ENCODE peak calls at places on chromosomes 4 and X, in seven cellular contexts. Y is thyroid gland, Z is lower leg skin, U is HFF-Myc, A is NB4, G is right lobe of liver, E is fibroblast of mammary gland. D is an unnamed sample.

GRCh38 chr4:24794916-24795665 is at the start of gene SOD3:
- DNase-seq in Y (peak), Z (peak), U (no peak), A (no peak), G (peak), E (peak), D (peak)

GRCh38 chr4:8039290-8039689 is 99.6 kb upstream of the AFAP1 start:
- DNase-seq in Y (peak), Z (no peak), U (no peak), A (no peak), G (no peak), E (no peak), D (no peak)

GRCh38 chr4:148060264-148061138 is 328.6 kb downstream of the ARHGAP10 start:
- DNase-seq in Y (no peak), Z (no peak), U (no peak), A (no peak), G (no peak), E (no peak), D (no peak)

GRCh38 chr4:18842431-18842830 is 820.9 kb upstream of the LCORL start:
- DNase-seq in Y (no peak), Z (no peak), U (no peak), A (no peak), G (no peak), E (no peak), D (no peak)

GRCh38 chr4:155629183-155629825 is 37.3 kb upstream of the GUCY1A1 start:
- DNase-seq in Y (no peak), Z (no peak), U (peak), A (no peak), G (no peak), E (peak), D (peak)

GRCh38 chrX:107716045-107716684 is 59.4 kb downstream of the TSC22D3 start:
- DNase-seq in Y (no peak), Z (peak), U (no peak), A (peak), G (no peak), E (no peak), D (no peak)

GRCh38 chr4:70372760-70373159 is 10.2 kb upstream of the SMR3B start:
- DNase-seq in Y (no peak), Z (no peak), U (no peak), A (no peak), G (no peak), E (no peak), D (no peak)

GRCh38 chr4:7663075-7663541 is 228.4 kb upstream of the PSAPL1 start:
- DNase-seq in Y (no peak), Z (no peak), U (no peak), A (peak), G (no peak), E (no peak), D (no peak)

GRCh38 chrX:53133400-53133799 is 39.5 kb downstream of the KANTR start:
- DNase-seq in Y (no peak), Z (no peak), U (no peak), A (no peak), G (no peak), E (no peak), D (no peak)

GRCh38 chr4:175927121-175927520 is 115.1 kb upstream of the GPM6A start:
- DNase-seq in Y (no peak), Z (no peak), U (no peak), A (no peak), G (no peak), E (no peak), D (no peak)

GRCh38 chr4:88382621-88383020 is 4.0 kb downstream of the HERC6 start:
- DNase-seq in Y (no peak), Z (no peak), U (no peak), A (no peak), G (no peak), E (no peak), D (no peak)

GRCh38 chr4:107034982-107035710 is 967 bp downstream of the DKK2 start:
- DNase-seq in Y (peak), Z (peak), U (no peak), A (no peak), G (no peak), E (peak), D (no peak)

GRCh38 chr4:17120761-17121160 is 222.3 kb upstream of the LDB2 start:
- DNase-seq in Y (no peak), Z (no peak), U (no peak), A (no peak), G (no peak), E (peak), D (no peak)

GRCh38 chrX:50615570-50616158 is 145.0 kb upstream of the DGKK start:
- DNase-seq in Y (no peak), Z (no peak), U (no peak), A (no peak), G (no peak), E (no peak), D (no peak)

GRCh38 chr4:86556791-86557415 is 37.2 kb upstream of the PTPN13 start:
- DNase-seq in Y (no peak), Z (no peak), U (no peak), A (peak), G (no peak), E (peak), D (no peak)

GRCh38 chr4:12439633-12440305 is 1011.1 kb upstream of the HS3ST1 start:
- DNase-seq in Y (no peak), Z (no peak), U (no peak), A (no peak), G (no peak), E (peak), D (no peak)

GRCh38 chrX:11687157-11687556 is 21.4 kb upstream of the ARHGAP6 start:
- DNase-seq in Y (no peak), Z (no peak), U (no peak), A (no peak), G (no peak), E (peak), D (no peak)

GRCh38 chr4:23369331-23369730 is 520.5 kb downstream of the PPARGC1A start:
- DNase-seq in Y (no peak), Z (no peak), U (no peak), A (no peak), G (no peak), E (no peak), D (no peak)

GRCh38 chr4:180493299-180493698 is 1749.9 kb upstream of the TENM3 start:
- DNase-seq in Y (no peak), Z (no peak), U (no peak), A (no peak), G (no peak), E (no peak), D (no peak)

GRCh38 chr4:60817609-60818008 is 382.5 kb upstream of the ADGRL3 start:
- DNase-seq in Y (no peak), Z (no peak), U (no peak), A (no peak), G (no peak), E (no peak), D (no peak)

GRCh38 chrX:11908371-11908770 is 150.3 kb downstream of the MSL3 start:
- DNase-seq in Y (no peak), Z (no peak), U (no peak), A (peak), G (no peak), E (peak), D (no peak)

GRCh38 chrX:151771726-151772125 is 37.2 kb downstream of the CNGA2 start:
- DNase-seq in Y (no peak), Z (no peak), U (no peak), A (no peak), G (no peak), E (no peak), D (no peak)

GRCh38 chrX:30643313-30643821 is 9.9 kb upstream of the GK start:
- DNase-seq in Y (no peak), Z (no peak), U (no peak), A (peak), G (no peak), E (peak), D (no peak)

GRCh38 chrX:24204331-24204730 is 54.8 kb downstream of the ZFX start:
- DNase-seq in Y (no peak), Z (no peak), U (no peak), A (no peak), G (no peak), E (peak), D (no peak)

GRCh38 chrX:67094061-67094460 is 449.8 kb upstream of the AR start:
- DNase-seq in Y (no peak), Z (no peak), U (no peak), A (no peak), G (no peak), E (no peak), D (no peak)

GRCh38 chr4:8269535-8270417 is at the start of gene HTRA3:
- DNase-seq in Y (peak), Z (no peak), U (no peak), A (peak), G (no peak), E (no peak), D (no peak)

DNA sequence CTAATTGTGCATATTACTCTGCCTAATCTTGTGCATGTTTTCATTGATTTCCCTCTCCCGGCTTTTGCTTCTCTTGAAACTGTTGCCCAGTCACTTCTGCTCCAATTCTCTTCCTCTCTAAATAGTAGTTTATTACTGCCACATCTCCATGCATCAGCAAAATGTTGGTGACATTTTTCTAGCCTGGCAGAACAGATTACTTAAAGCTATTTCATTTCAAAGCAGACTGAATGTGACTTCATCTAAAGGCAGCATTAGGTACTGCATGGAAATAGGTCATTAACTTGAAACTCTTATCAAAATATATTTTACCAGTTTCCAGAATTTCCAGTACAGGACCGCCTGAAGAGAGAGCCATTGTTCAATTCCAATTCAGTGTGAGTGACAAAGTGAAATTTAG is 52.4 kb downstream of the HPGDS start:
- DNase-seq in Y (no peak), Z (no peak), U (no peak), A (no peak), G (no peak), E (no peak), D (no peak)
- TF ChIP-seq CTCF in Y (no peak), Z (no peak), U (no peak), A (no peak), G (peak), E (no peak), D (no peak)

DNA sequence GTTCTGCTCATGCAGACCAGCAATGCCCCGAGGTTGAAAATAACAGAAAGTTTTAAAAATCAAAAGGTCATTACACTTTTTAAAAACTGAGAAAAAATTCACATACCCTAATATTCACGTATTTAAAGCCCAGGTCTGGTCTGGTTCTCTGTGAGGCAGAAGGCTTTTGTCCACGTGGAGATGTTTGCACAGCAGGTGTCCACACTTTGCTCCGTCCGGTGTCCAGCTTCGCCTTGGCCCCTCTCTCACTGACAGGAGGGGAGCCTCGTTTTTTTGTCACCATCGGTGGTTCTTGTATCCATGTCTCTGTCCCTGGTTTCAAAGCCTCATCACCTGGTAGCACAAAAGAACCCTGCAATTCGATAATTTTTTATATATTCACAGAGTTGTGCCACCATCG is 434.6 kb upstream of the FRG1 start:
- DNase-seq in Y (no peak), Z (no peak), U (no peak), A (no peak), G (no peak), E (no peak), D (no peak)
- H3K4me3 ChIP-seq in Y (no peak), Z (no peak), U (no peak), A (no peak), G (no peak), E (no peak), D (no peak)

DNA sequence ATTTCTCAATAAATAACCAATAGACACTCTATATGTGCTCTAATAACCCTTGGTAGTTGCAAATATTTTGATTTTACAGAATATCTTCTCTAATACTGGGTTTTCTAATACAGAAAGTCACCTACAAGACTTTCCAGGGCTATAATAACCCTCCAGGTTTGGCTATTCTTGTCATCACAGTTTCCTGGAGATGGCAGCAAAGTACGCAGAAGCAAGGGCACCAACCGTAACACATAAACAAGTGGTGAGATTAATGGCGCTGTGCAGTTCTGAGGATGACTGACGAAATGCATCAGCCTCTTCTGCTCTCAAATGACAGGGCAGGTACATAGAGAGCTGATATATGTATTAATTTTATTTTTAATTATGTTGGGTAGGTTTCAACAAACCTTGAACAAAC is 122.4 kb downstream of the C4orf33 start:
- DNase-seq in Y (peak), Z (no peak), U (no peak), A (no peak), G (peak), E (peak), D (peak)
- TF ChIP-seq CTCF in Y (no peak), Z (no peak), U (no peak), A (no peak), G (peak), E (peak), D (peak)

GRCh38 chr4:187289371-187289770 is 565.7 kb upstream of the FAT1 start:
- DNase-seq in Y (no peak), Z (no peak), U (no peak), A (no peak), G (no peak), E (no peak), D (no peak)
- H3K4me3 ChIP-seq in Y (no peak), Z (no peak), U (no peak), A (no peak), G (no peak), E (no peak), D (no peak)

GRCh38 chr4:185456131-185456530 is 15.4 kb downstream of the CCDC110 start:
- DNase-seq in Y (no peak), Z (no peak), U (no peak), A (no peak), G (no peak), E (no peak), D (no peak)

GRCh38 chr4:185461565-185461964 is 10.0 kb downstream of the CCDC110 start:
- DNase-seq in Y (no peak), Z (no peak), U (no peak), A (no peak), G (no peak), E (no peak), D (no peak)

GRCh38 chr4:185457136-185457535 is 14.4 kb downstream of the CCDC110 start:
- DNase-seq in Y (no peak), Z (no peak), U (no peak), A (no peak), G (no peak), E (no peak), D (no peak)
- TF ChIP-seq CTCF in Y (no peak), Z (no peak), U (no peak), A (no peak), G (no peak), E (no peak), D (no peak)

GRCh38 chrX:2584216-2584615 is 83.4 kb upstream of the DHRSX start:
- DNase-seq in Y (no peak), Z (no peak), U (no peak), A (no peak), G (no peak), E (no peak), D (no peak)

GRCh38 chrX:2588049-2588448 is 87.3 kb upstream of the DHRSX start:
- DNase-seq in Y (no peak), Z (no peak), U (no peak), A (no peak), G (no peak), E (no peak), D (no peak)

GRCh38 chrX:2583194-2584162 is 82.7 kb upstream of the DHRSX start:
- DNase-seq in Y (no peak), Z (peak), U (no peak), A (no peak), G (no peak), E (no peak), D (no peak)

GRCh38 chrX:2587146-2587545 is 86.4 kb upstream of the DHRSX start:
- DNase-seq in Y (no peak), Z (no peak), U (no peak), A (no peak), G (no peak), E (no peak), D (no peak)

DNA sequence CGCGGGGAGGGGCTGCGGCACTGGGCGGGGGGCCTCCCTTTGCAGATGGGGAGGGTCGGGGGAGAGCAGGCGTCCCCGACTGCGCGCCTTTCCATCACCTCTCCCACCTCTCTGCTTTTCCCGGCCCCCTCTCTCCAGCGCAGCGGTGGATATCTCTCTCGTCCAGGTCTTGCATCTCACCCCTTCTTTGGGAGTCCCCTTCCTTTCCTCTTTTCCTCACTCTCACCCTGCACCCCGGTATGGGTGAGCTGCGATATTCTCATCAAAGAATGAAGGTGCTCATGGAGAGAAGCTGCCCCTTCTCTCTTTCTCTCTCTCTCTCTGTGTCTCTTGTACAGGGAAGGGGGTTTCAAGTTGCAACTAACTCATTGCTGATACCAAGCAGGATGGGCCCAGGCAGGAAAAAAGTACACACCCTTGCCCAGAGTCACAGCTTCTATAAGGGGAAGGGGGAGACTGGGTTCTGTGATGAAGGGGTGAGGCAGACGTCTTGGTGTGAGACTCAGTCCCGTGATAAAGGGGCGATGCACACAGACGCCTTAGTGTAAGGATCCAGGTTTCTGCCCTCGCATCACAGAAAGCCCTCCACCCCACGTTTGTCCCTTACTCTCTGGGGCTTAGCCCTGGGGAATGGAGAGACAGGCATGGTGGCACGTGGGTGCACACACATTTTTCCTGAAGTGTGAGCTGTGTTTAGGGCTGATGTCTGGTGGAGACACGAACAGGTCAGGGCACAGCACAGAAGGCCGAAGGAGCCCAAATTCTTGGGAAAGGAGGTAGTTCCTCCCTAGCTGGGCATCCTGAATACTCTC is 84.1 kb upstream of the DHRSX start:
- DNase-seq in Y (no peak), Z (no peak), U (no peak), A (no peak), G (no peak), E (no peak), D (no peak)
- H3K4me3 ChIP-seq in Y (no peak), Z (no peak), U (no peak), A (no peak), G (no peak), E (no peak), D (no peak)

GRCh38 chr4:138630666-138631065 is 384.9 kb upstream of the NOCT start:
- DNase-seq in Y (no peak), Z (no peak), U (no peak), A (no peak), G (no peak), E (no peak), D (no peak)

GRCh38 chr4:138632856-138633255 is 382.7 kb upstream of the NOCT start:
- DNase-seq in Y (no peak), Z (no peak), U (no peak), A (no peak), G (no peak), E (no peak), D (no peak)

GRCh38 chr4:138633505-138633904 is 382.1 kb upstream of the NOCT start:
- DNase-seq in Y (no peak), Z (no peak), U (no peak), A (no peak), G (no peak), E (no peak), D (no peak)

GRCh38 chr4:138627096-138627495 is 384.9 kb upstream of the SLC7A11 start:
- DNase-seq in Y (no peak), Z (no peak), U (no peak), A (no peak), G (no peak), E (peak), D (no peak)

GRCh38 chr4:138629669-138630068 is 385.9 kb upstream of the NOCT start:
- DNase-seq in Y (no peak), Z (no peak), U (no peak), A (no peak), G (no peak), E (no peak), D (no peak)
- TF ChIP-seq CTCF in Y (no peak), Z (no peak), U (no peak), A (no peak), G (no peak), E (no peak), D (no peak)

GRCh38 chrX:154914052-154914451 is 27.9 kb downstream of the F8A1 start:
- DNase-seq in Y (no peak), Z (no peak), U (no peak), A (no peak), G (no peak), E (no peak), D (no peak)

GRCh38 chrX:154918060-154918483 is 31.9 kb downstream of the F8A1 start:
- DNase-seq in Y (peak), Z (no peak), U (peak), A (peak), G (peak), E (peak), D (peak)
- H3K4me3 ChIP-seq in Y (no peak), Z (no peak), U (no peak), A (no peak), G (peak), E (no peak), D (peak)

D was measured in epithelial cell of proximal tubule.